ENCODE peak calls at places on chromosomes 16 and 17, in four cellular contexts. H is IMR-90, O is PC-3, G is GM23248. K is an unnamed sample.

GRCh38 chr17:48970224-48970623 is 1.8 kb upstream of the GIP start:
- DNase-seq in H (no peak), O (no peak), G (no peak), K (no peak)

GRCh38 chr17:53058031-53058430 is 764.7 kb upstream of the KIF2B start:
- DNase-seq in H (no peak), O (no peak), G (no peak), K (peak; percentile 26)

GRCh38 chr16:89821438-89822187 is 5.2 kb upstream of the FANCA start:
- DNase-seq in H (no peak), O (no peak), G (no peak), K (no peak)

GRCh38 chr16:25063865-25064264 is 47.7 kb upstream of the LCMT1 start:
- DNase-seq in H (peak; percentile 74), O (no peak), G (peak; percentile 70), K (no peak)

GRCh38 chr17:58583486-58583885 is 69.0 kb upstream of the MTMR4 start:
- DNase-seq in H (no peak), O (no peak), G (no peak), K (peak; percentile 39)

GRCh38 chr16:56916571-56917403 is 15.2 kb upstream of the HERPUD1 start:
- DNase-seq in H (no peak), O (no peak), G (no peak), K (no peak)

GRCh38 chr17:35889818-35890773 is 9.9 kb upstream of the CCL5 start:
- DNase-seq in H (peak; percentile 68), O (no peak), G (peak; percentile 39), K (peak; percentile 18)

GRCh38 chr17:3555189-3555796 is 2.3 kb downstream of the TRPV3 start:
- DNase-seq in H (no peak), O (no peak), G (no peak), K (no peak)

GRCh38 chr17:13395346-13395745 is 206.4 kb downstream of the HS3ST3A1 start:
- DNase-seq in H (no peak), O (no peak), G (peak; percentile 69), K (peak; percentile 35)

GRCh38 chr16:66058181-66058580 is 308.3 kb upstream of the CDH5 start:
- DNase-seq in H (peak; percentile 78), O (no peak), G (peak; percentile 63), K (no peak)

GRCh38 chr17:81684442-81684911 is 666 bp downstream of the HGS start:
- DNase-seq in H (peak; percentile 88), O (peak; percentile 85), G (no peak), K (peak; percentile 76)

GRCh38 chr16:66026211-66026610 is 340.3 kb upstream of the CDH5 start:
- DNase-seq in H (no peak), O (peak; percentile 50), G (peak; percentile 31), K (no peak)

GRCh38 chr17:68057531-68057952 is 22.0 kb downstream of the KPNA2 start:
- DNase-seq in H (peak; percentile 56), O (peak; percentile 61), G (peak; percentile 60), K (peak; percentile 21)

GRCh38 chr17:50249887-50250286 is 24.4 kb upstream of the TMEM92 start:
- DNase-seq in H (no peak), O (no peak), G (no peak), K (no peak)

GRCh38 chr17:63988741-63989621 is 9.2 kb upstream of the PRR29 start:
- DNase-seq in H (no peak), O (no peak), G (peak; percentile 21), K (no peak)

GRCh38 chr16:86901483-86901882 is 323.1 kb downstream of the FOXL1 start:
- DNase-seq in H (peak; percentile 72), O (peak; percentile 60), G (peak; percentile 43), K (peak; percentile 33)

GRCh38 chr16:77974883-77975282 is 47.5 kb upstream of the CLEC3A start:
- DNase-seq in H (no peak), O (no peak), G (peak; percentile 17), K (no peak)

GRCh38 chr16:89407925-89408300 is 82.4 kb downstream of the ANKRD11 start:
- DNase-seq in H (no peak), O (no peak), G (peak; percentile 64), K (no peak)

GRCh38 chr17:29390856-29391631 is 881 bp downstream of the TAOK1 start:
- DNase-seq in H (peak; percentile 42), O (no peak), G (peak; percentile 61), K (peak; percentile 28)

GRCh38 chr17:66549312-66549705 is 246.9 kb downstream of the PRKCA start:
- DNase-seq in H (peak; percentile 63), O (peak; percentile 46), G (peak; percentile 68), K (no peak)

GRCh38 chr16:72596373-72596772 is 424.4 kb upstream of the PMFBP1 start:
- DNase-seq in H (no peak), O (no peak), G (no peak), K (no peak)

GRCh38 chr16:14302399-14303181 is 231.5 kb downstream of the MRTFB start:
- DNase-seq in H (no peak), O (no peak), G (peak; percentile 69), K (no peak)

GRCh38 chr17:68368387-68368786 is 77.1 kb downstream of the ARSG start:
- DNase-seq in H (no peak), O (no peak), G (no peak), K (no peak)

GRCh38 chr16:75252946-75253911 is 1.8 kb upstream of the BCAR1 start:
- DNase-seq in H (peak; percentile 74), O (no peak), G (peak; percentile 86), K (no peak)

GRCh38 chr16:9364721-9365693 is 273.6 kb downstream of the HAPSTR1 start:
- DNase-seq in H (no peak), O (no peak), G (no peak), K (no peak)

GRCh38 chr17:1486802-1487695 is 5.4 kb downstream of the MYO1C start:
- DNase-seq in H (no peak), O (no peak), G (peak; percentile 82), K (peak; percentile 67)

GRCh38 chr17:32265192-32265895 is at the start of gene RHBDL3:
- DNase-seq in H (no peak), O (no peak), G (peak; percentile 39), K (no peak)

GRCh38 chr16:88951501-88951900 is 25.5 kb downstream of the CBFA2T3 start:
- DNase-seq in H (no peak), O (no peak), G (no peak), K (no peak)

GRCh38 chr17:40243756-40244155 is 24.7 kb downstream of the WIPF2 start:
- DNase-seq in H (no peak), O (no peak), G (peak; percentile 55), K (no peak)

GRCh38 chr16:80387308-80387921 is 153.4 kb upstream of the DYNLRB2 start:
- DNase-seq in H (no peak), O (no peak), G (no peak), K (no peak)

GRCh38 chr16:1089822-1090619 is 6.0 kb downstream of the C1QTNF8 start:
- DNase-seq in H (no peak), O (peak; percentile 45), G (no peak), K (no peak)

DNA sequence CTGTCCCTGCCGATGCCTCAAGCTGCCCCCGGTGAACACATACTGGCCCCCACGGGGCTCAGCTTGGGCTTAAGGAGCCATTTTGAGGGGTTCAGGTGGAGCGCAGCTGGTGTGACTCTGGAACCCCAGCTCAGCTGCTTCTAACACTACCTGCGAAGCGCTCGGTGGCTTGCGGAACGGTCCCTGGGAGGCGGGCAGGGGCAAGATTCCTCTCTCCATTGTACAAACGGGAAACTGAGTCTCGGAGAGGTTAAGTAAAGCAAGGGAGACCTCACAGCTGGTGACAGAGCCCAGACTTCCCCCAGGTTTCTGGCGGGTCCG is 11.8 kb downstream of the GALK1 start:
- DNase-seq in H (no peak), O (no peak), G (no peak), K (no peak)
- H3K4me3 ChIP-seq in H (peak overlapping the region; percentile 56), O (no peak overlapping the region), G (peak overlapping the region; percentile 69), K (no peak overlapping the region)

GRCh38 chr17:44363613-44364159 is at the start of gene FAM171A2:
- DNase-seq in H (peak; percentile 41), O (peak; percentile 76), G (peak; percentile 82), K (no peak)
- H3K4me3 ChIP-seq in H (peak within 1 kb of the TSS; percentile 88), O (peak within 1 kb of the TSS; percentile 87), G (peak within 1 kb of the TSS; percentile 80), K (peak within 1 kb of the TSS; percentile 40)

GRCh38 chr17:80526116-80526910 is 18.3 kb upstream of the RPTOR start:
- DNase-seq in H (no peak), O (no peak), G (no peak), K (no peak)
- H3K4me3 ChIP-seq in H (no peak overlapping the region), O (no peak overlapping the region), G (no peak overlapping the region), K (no peak overlapping the region)

GRCh38 chr17:16243385-16243784 is 26.4 kb downstream of the PIGL start:
- DNase-seq in H (peak; percentile 8), O (no peak), G (no peak), K (no peak)
- H3K4me3 ChIP-seq in H (no peak overlapping the region), O (no peak overlapping the region), G (no peak overlapping the region), K (no peak overlapping the region)

DNA sequence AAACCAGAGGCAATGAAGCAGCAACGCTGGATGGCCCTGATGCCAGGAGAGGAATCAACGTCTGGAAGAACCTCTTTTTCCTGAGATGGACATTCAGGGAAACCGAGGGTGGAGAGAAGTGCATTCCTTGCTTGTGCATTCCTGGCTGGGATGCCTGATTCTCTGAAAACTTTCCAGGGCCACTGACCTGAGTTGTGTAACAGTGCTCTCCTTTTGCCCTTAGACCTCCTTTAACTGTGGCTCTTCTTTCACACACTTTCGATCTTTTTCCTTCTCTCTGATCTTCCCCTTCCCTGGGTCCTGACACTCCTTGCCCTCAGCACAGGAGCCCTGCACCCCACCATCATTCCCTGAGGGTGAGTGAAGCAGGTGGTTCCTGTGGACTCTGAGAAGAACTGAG is 20.4 kb upstream of the SP2 start:
- DNase-seq in H (no peak), O (no peak), G (no peak), K (no peak)
- H3K4me3 ChIP-seq in H (no peak overlapping the region), O (no peak overlapping the region), G (no peak overlapping the region), K (no peak overlapping the region)

GRCh38 chr17:77445908-77446535 is 305.3 kb downstream of the SEC14L1 start:
- DNase-seq in H (peak; percentile 56), O (no peak), G (no peak), K (no peak)
- H3K4me3 ChIP-seq in H (no peak overlapping the region), O (no peak overlapping the region), G (no peak overlapping the region), K (no peak overlapping the region)

GRCh38 chr17:77332034-77332971 is 191.5 kb downstream of the SEC14L1 start:
- DNase-seq in H (no peak), O (peak; percentile 86), G (no peak), K (no peak)
- H3K4me3 ChIP-seq in H (no peak overlapping the region), O (peak overlapping the region; percentile 46), G (no peak overlapping the region), K (no peak overlapping the region)

GRCh38 chr16:84595052-84595481 is 22.8 kb downstream of the COTL1 start:
- DNase-seq in H (no peak), O (no peak), G (no peak), K (no peak)
- H3K4me3 ChIP-seq in H (no peak overlapping the region), O (no peak overlapping the region), G (no peak overlapping the region), K (no peak overlapping the region)

GRCh38 chr16:69319826-69320730 is 8.9 kb downstream of the VPS4A start:
- DNase-seq in H (no peak), O (no peak), G (no peak), K (no peak)
- H3K4me3 ChIP-seq in H (no peak overlapping the region), O (no peak overlapping the region), G (no peak overlapping the region), K (no peak overlapping the region)

DNA sequence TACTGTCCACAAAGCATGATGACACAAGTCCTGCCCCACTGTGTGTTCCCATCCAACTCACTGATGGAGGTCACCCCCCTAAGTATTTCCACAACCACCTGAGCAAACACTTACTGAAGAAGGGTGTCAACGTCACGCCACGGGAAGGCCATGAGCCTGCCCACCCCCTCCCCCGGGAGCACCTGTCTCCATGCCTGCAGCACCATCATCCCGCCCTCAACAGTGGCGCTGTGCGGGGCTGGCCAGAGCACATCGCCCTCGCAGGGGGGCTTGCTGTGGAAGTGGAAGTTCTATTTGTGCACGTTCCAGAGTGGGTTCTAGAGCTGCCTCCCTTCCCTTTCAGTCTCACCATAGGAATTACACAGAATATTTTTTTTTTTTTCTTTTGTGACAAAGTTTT is 4.3 kb upstream of the MBTPS1 start:
- DNase-seq in H (no peak), O (no peak), G (no peak), K (no peak)
- H3K4me3 ChIP-seq in H (no peak overlapping the region), O (no peak overlapping the region), G (no peak overlapping the region), K (no peak overlapping the region)

K was measured in bronchial epithelial cell.